ENCODE peak calls at places on chromosome 22, in four cellular contexts. One of them, this sample, is unnamed.

GRCh38 chr22:19383292-19383691 is 48.2 kb downstream of the HIRA start:
- DNase-seq in CD4-positive, CD25-positive, alpha-beta regulatory T cell: no peak
- DNase-seq in thoracic aorta: no peak
- DNase-seq in transverse colon: no peak
- DNase-seq in this sample: no peak

GRCh38 chr22:31829505-31829904 is 75.7 kb downstream of the DEPDC5 start:
- DNase-seq in CD4-positive, CD25-positive, alpha-beta regulatory T cell: no peak
- DNase-seq in thoracic aorta: no peak
- DNase-seq in transverse colon: no peak
- DNase-seq in this sample: no peak

GRCh38 chr22:16717699-16718558 is 107.3 kb downstream of the XKR3 start:
- DNase-seq in CD4-positive, CD25-positive, alpha-beta regulatory T cell: no peak
- DNase-seq in thoracic aorta: no peak
- DNase-seq in transverse colon: no peak
- DNase-seq in this sample: no peak

GRCh38 chr22:49104434-49104833 is 723.2 kb downstream of the BRD1 start:
- DNase-seq in CD4-positive, CD25-positive, alpha-beta regulatory T cell: no peak
- DNase-seq in thoracic aorta: no peak
- DNase-seq in transverse colon: no peak
- DNase-seq in this sample: no peak

GRCh38 chr22:25014896-25015755 is 62.6 kb downstream of the KIAA1671 start:
- DNase-seq in CD4-positive, CD25-positive, alpha-beta regulatory T cell: no peak
- DNase-seq in thoracic aorta: no peak
- DNase-seq in transverse colon: no peak
- DNase-seq in this sample: no peak

GRCh38 chr22:39965749-39966148 is 5.6 kb downstream of the TMA7B start:
- DNase-seq in CD4-positive, CD25-positive, alpha-beta regulatory T cell: no peak
- DNase-seq in thoracic aorta: no peak
- DNase-seq in transverse colon: no peak
- DNase-seq in this sample: no peak

GRCh38 chr22:26744892-26745808 is 87.8 kb downstream of the MIAT start:
- DNase-seq in CD4-positive, CD25-positive, alpha-beta regulatory T cell: no peak
- DNase-seq in thoracic aorta: no peak
- DNase-seq in transverse colon: peak; percentile 20
- DNase-seq in this sample: no peak

GRCh38 chr22:42164901-42165300 is 34.3 kb upstream of the CYP2D6 start:
- DNase-seq in CD4-positive, CD25-positive, alpha-beta regulatory T cell: no peak
- DNase-seq in thoracic aorta: no peak
- DNase-seq in transverse colon: no peak
- DNase-seq in this sample: no peak

GRCh38 chr22:40175571-40176105 is 2.1 kb upstream of the TNRC6B start:
- DNase-seq in CD4-positive, CD25-positive, alpha-beta regulatory T cell: no peak
- DNase-seq in thoracic aorta: no peak
- DNase-seq in transverse colon: no peak
- DNase-seq in this sample: no peak

GRCh38 chr22:27990879-27991278 is 71.8 kb upstream of the PITPNB start:
- DNase-seq in CD4-positive, CD25-positive, alpha-beta regulatory T cell: no peak
- DNase-seq in thoracic aorta: no peak
- DNase-seq in transverse colon: peak; percentile 15
- DNase-seq in this sample: no peak

GRCh38 chr22:46196268-46196667 is 45.9 kb downstream of the PPARA start:
- DNase-seq in CD4-positive, CD25-positive, alpha-beta regulatory T cell: no peak
- DNase-seq in thoracic aorta: no peak
- DNase-seq in transverse colon: peak; percentile 66
- DNase-seq in this sample: no peak
- H3K27ac ChIP-seq in CD4-positive, CD25-positive, alpha-beta regulatory T cell: no peak overlapping the region
- H3K27ac ChIP-seq in thoracic aorta: no peak overlapping the region
- H3K27ac ChIP-seq in transverse colon: peak overlapping the region; percentile 79
- H3K27ac ChIP-seq in this sample: no peak overlapping the region

GRCh38 chr22:43171607-43172006 is 15.3 kb downstream of the TTLL12 start:
- DNase-seq in CD4-positive, CD25-positive, alpha-beta regulatory T cell: no peak
- DNase-seq in thoracic aorta: no peak
- DNase-seq in transverse colon: peak; percentile 86
- DNase-seq in this sample: no peak
- H3K4me1 ChIP-seq in CD4-positive, CD25-positive, alpha-beta regulatory T cell: peaks cover 3% of the 10 kb centered on the region
- H3K4me1 ChIP-seq in thoracic aorta: no peaks in the 10 kb centered on the region
- H3K4me1 ChIP-seq in transverse colon: peaks cover 15% of the 10 kb centered on the region
- H3K4me1 ChIP-seq in this sample: no peaks in the 10 kb centered on the region

DNA sequence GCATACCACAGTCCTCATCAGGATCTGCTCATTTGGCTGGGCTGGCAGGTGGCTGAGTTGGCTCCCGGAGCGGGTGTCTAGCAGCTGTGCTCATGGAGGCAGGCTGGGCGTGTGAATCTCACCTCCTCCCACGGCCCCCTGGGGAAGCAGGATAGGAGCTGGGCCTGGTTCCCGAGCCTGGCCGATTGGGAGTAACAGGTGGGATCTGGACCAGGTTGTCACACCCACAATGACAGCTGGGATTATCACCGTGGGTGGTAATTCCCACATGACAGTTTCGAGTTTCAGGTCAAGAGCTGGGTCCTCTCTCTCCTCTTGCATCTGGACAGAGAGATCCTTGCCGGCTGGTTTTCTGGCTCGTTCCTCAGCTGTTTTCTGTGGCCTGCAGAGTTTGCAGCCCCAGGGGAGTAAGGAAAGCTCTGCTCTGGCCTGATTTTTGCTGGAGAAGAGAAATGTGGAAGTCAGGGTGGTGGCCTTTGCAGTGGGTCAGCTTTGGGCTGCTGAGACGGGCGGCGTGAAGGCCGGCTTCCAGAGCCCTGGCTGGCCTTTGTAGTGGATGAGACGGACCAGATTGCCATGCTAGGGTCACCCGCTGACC is 57.0 kb downstream of the BCR start:
- DNase-seq in CD4-positive, CD25-positive, alpha-beta regulatory T cell: no peak
- DNase-seq in thoracic aorta: no peak
- DNase-seq in transverse colon: peak; percentile 25
- DNase-seq in this sample: no peak
- H3K27ac ChIP-seq in CD4-positive, CD25-positive, alpha-beta regulatory T cell: no peak overlapping the region
- H3K27ac ChIP-seq in thoracic aorta: peak overlapping the region; percentile 74
- H3K27ac ChIP-seq in transverse colon: no peak overlapping the region
- H3K27ac ChIP-seq in this sample: no peak overlapping the region

GRCh38 chr22:37501176-37501609 is 15.0 kb upstream of the MFNG start:
- DNase-seq in CD4-positive, CD25-positive, alpha-beta regulatory T cell: no peak
- DNase-seq in thoracic aorta: no peak
- DNase-seq in transverse colon: peak; percentile 54
- DNase-seq in this sample: no peak
- H3K4me1 ChIP-seq in CD4-positive, CD25-positive, alpha-beta regulatory T cell: peaks cover 4% of the 10 kb centered on the region
- H3K4me1 ChIP-seq in thoracic aorta: peaks cover 11% of the 10 kb centered on the region
- H3K4me1 ChIP-seq in transverse colon: peaks cover 62% of the 10 kb centered on the region
- H3K4me1 ChIP-seq in this sample: no peaks in the 10 kb centered on the region

GRCh38 chr22:46348099-46348695 is 12.7 kb downstream of the TRMU start:
- DNase-seq in CD4-positive, CD25-positive, alpha-beta regulatory T cell: no peak
- DNase-seq in thoracic aorta: no peak
- DNase-seq in transverse colon: no peak
- DNase-seq in this sample: no peak
- H3K27ac ChIP-seq in CD4-positive, CD25-positive, alpha-beta regulatory T cell: no peak overlapping the region
- H3K27ac ChIP-seq in thoracic aorta: no peak overlapping the region
- H3K27ac ChIP-seq in transverse colon: no peak overlapping the region
- H3K27ac ChIP-seq in this sample: no peak overlapping the region

DNA sequence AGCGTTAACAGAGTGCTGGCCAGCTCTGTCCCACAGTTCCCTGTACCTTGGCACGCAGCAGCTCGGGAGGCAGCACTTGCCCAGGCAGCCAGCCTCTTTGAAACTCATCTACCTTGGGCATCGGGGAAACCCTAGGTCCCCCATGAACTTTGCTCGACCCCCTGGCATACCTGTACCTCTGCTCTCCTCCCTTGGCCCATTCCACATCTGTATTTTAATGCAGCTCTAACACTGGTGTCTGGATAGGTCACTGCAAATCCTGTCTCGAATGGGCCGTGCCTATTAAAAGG is 304.1 kb downstream of the TBC1D22A start:
- DNase-seq in CD4-positive, CD25-positive, alpha-beta regulatory T cell: no peak
- DNase-seq in thoracic aorta: no peak
- DNase-seq in transverse colon: peak; percentile 1
- DNase-seq in this sample: no peak
- H3K4me1 ChIP-seq in CD4-positive, CD25-positive, alpha-beta regulatory T cell: peaks cover 9% of the 10 kb centered on the region
- H3K4me1 ChIP-seq in thoracic aorta: no peaks in the 10 kb centered on the region
- H3K4me1 ChIP-seq in transverse colon: no peaks in the 10 kb centered on the region
- H3K4me1 ChIP-seq in this sample: peaks cover 2% of the 10 kb centered on the region

GRCh38 chr22:20522828-20523117 is 15.4 kb downstream of the MED15 start:
- DNase-seq in CD4-positive, CD25-positive, alpha-beta regulatory T cell: no peak
- DNase-seq in thoracic aorta: no peak
- DNase-seq in transverse colon: no peak
- DNase-seq in this sample: no peak

GRCh38 chr22:20525048-20525447 is 17.6 kb downstream of the MED15 start:
- DNase-seq in CD4-positive, CD25-positive, alpha-beta regulatory T cell: no peak
- DNase-seq in thoracic aorta: no peak
- DNase-seq in transverse colon: no peak
- DNase-seq in this sample: no peak

GRCh38 chr22:20522134-20522827 is 14.9 kb downstream of the MED15 start:
- DNase-seq in CD4-positive, CD25-positive, alpha-beta regulatory T cell: no peak
- DNase-seq in thoracic aorta: no peak
- DNase-seq in transverse colon: no peak
- DNase-seq in this sample: no peak

GRCh38 chr22:20524004-20524481 is 16.6 kb downstream of the MED15 start:
- DNase-seq in CD4-positive, CD25-positive, alpha-beta regulatory T cell: no peak
- DNase-seq in thoracic aorta: no peak
- DNase-seq in transverse colon: no peak
- DNase-seq in this sample: peak; percentile 37

DNA sequence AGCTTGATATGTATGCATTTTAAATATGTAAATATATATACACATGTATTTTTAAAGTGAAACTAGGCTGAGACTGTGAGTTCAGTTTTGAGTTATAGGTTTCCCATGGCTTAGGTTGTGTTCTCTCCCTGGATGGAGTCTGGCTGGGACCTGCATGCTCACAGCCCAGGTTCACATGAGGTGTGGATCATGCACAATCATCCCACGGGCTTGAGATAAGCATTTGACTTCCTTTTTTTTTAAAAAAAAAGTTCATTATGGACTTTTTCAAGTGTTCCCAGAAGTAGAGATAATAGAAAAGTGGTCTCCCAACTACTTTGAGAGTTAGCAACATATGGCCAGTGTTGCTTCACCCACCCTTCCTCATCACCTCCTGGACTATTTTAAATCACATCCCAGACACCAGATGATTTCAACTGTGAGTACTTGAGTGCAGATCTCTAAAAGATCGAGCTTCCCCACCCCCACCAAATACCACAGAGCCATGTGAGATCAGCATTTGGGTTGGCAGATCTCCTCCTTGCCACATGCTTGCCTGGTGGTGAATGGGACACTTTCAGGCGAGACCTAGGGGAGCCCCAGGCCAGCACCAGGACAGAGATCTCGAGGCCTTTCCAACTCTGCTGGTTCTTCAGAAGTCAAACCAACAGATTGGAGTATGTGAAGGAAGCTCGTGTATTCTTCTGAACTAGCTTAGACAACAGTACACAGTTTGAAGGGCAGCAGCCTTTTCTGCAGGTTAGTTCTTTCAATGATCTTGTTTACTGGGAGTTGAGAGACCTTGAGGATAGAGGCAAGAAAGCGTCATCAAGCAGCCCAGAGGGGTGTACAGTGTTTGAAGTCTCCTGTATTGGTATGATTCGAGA is 15.9 kb downstream of the MED15 start:
- DNase-seq in CD4-positive, CD25-positive, alpha-beta regulatory T cell: no peak
- DNase-seq in thoracic aorta: no peak
- DNase-seq in transverse colon: no peak
- DNase-seq in this sample: peak; percentile 11
- H3K27ac ChIP-seq in CD4-positive, CD25-positive, alpha-beta regulatory T cell: peak overlapping the region; percentile 74
- H3K27ac ChIP-seq in thoracic aorta: peak overlapping the region; percentile 10
- H3K27ac ChIP-seq in transverse colon: peak overlapping the region; percentile 23
- H3K27ac ChIP-seq in this sample: peak overlapping the region; percentile 39

GRCh38 chr22:37334461-37334858 is 52.2 kb downstream of the CYTH4 start:
- DNase-seq in CD4-positive, CD25-positive, alpha-beta regulatory T cell: no peak
- DNase-seq in thoracic aorta: no peak
- DNase-seq in transverse colon: no peak
- DNase-seq in this sample: no peak

GRCh38 chr22:37334859-37335818 is 52.8 kb downstream of the CYTH4 start:
- DNase-seq in CD4-positive, CD25-positive, alpha-beta regulatory T cell: no peak
- DNase-seq in thoracic aorta: no peak
- DNase-seq in transverse colon: no peak
- DNase-seq in this sample: no peak

GRCh38 chr22:37336474-37337028 is 54.2 kb downstream of the CYTH4 start:
- DNase-seq in CD4-positive, CD25-positive, alpha-beta regulatory T cell: no peak
- DNase-seq in thoracic aorta: no peak
- DNase-seq in transverse colon: peak; percentile 45
- DNase-seq in this sample: no peak

GRCh38 chr22:37337204-37337943 is 55.1 kb downstream of the CYTH4 start:
- DNase-seq in CD4-positive, CD25-positive, alpha-beta regulatory T cell: no peak
- DNase-seq in thoracic aorta: no peak
- DNase-seq in transverse colon: no peak
- DNase-seq in this sample: no peak

GRCh38 chr22:37335819-37336199 is 53.5 kb downstream of the CYTH4 start:
- DNase-seq in CD4-positive, CD25-positive, alpha-beta regulatory T cell: no peak
- DNase-seq in thoracic aorta: no peak
- DNase-seq in transverse colon: no peak
- DNase-seq in this sample: no peak
- H3K4me1 ChIP-seq in CD4-positive, CD25-positive, alpha-beta regulatory T cell: peaks cover 13% of the 10 kb centered on the region
- H3K4me1 ChIP-seq in thoracic aorta: no peaks in the 10 kb centered on the region
- H3K4me1 ChIP-seq in transverse colon: peaks cover 24% of the 10 kb centered on the region
- H3K4me1 ChIP-seq in this sample: no peaks in the 10 kb centered on the region

GRCh38 chr22:50309601-50309991 is 2.1 kb upstream of the PLXNB2 start:
- DNase-seq in CD4-positive, CD25-positive, alpha-beta regulatory T cell: no peak
- DNase-seq in thoracic aorta: no peak
- DNase-seq in transverse colon: no peak
- DNase-seq in this sample: no peak

GRCh38 chr22:50306753-50307749 is at the start of gene PLXNB2:
- DNase-seq in CD4-positive, CD25-positive, alpha-beta regulatory T cell: peak; percentile 11
- DNase-seq in thoracic aorta: no peak
- DNase-seq in transverse colon: peak; percentile 85
- DNase-seq in this sample: no peak

GRCh38 chr22:50307891-50308596 is 598 bp upstream of the PLXNB2 start:
- DNase-seq in CD4-positive, CD25-positive, alpha-beta regulatory T cell: no peak
- DNase-seq in thoracic aorta: no peak
- DNase-seq in transverse colon: no peak
- DNase-seq in this sample: no peak

GRCh38 chr22:50308986-50309600 is 1.6 kb upstream of the PLXNB2 start:
- DNase-seq in CD4-positive, CD25-positive, alpha-beta regulatory T cell: no peak
- DNase-seq in thoracic aorta: no peak
- DNase-seq in transverse colon: no peak
- DNase-seq in this sample: no peak

GRCh38 chr22:50308597-50308935 is 1.1 kb upstream of the PLXNB2 start:
- DNase-seq in CD4-positive, CD25-positive, alpha-beta regulatory T cell: no peak
- DNase-seq in thoracic aorta: no peak
- DNase-seq in transverse colon: peak; percentile 78
- DNase-seq in this sample: no peak
- H3K27ac ChIP-seq in CD4-positive, CD25-positive, alpha-beta regulatory T cell: no peak overlapping the region
- H3K27ac ChIP-seq in thoracic aorta: peak overlapping the region; percentile 72
- H3K27ac ChIP-seq in transverse colon: peak overlapping the region; percentile 82
- H3K27ac ChIP-seq in this sample: no peak overlapping the region

DNA sequence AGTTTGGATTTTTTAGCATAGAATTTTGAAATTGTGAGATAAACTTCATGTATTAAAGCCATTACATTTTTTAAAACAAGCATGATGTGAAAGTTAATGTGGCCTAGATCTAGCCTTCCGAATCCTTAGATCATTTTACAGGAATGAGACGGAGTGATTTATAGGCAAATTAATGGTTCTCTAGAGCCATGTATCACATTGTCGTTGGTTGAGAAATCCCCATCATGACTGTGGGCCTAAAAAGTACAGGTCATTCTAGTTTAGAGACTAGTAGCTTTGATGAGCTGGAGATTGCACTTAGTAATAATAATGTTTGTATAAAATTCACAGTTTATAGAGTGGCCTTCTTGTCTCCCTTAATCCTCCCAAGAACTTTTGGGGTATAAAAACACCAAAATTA is 7.1 kb downstream of the EWSR1 start:
- DNase-seq in CD4-positive, CD25-positive, alpha-beta regulatory T cell: no peak
- DNase-seq in thoracic aorta: no peak
- DNase-seq in transverse colon: no peak
- DNase-seq in this sample: no peak
- H3K4me1 ChIP-seq in CD4-positive, CD25-positive, alpha-beta regulatory T cell: peaks cover 45% of the 10 kb centered on the region
- H3K4me1 ChIP-seq in thoracic aorta: peaks cover 27% of the 10 kb centered on the region
- H3K4me1 ChIP-seq in transverse colon: peaks cover 77% of the 10 kb centered on the region
- H3K4me1 ChIP-seq in this sample: peaks cover 26% of the 10 kb centered on the region